ENCODE peak calls at places on chromosomes 13 and 19, in four cellular contexts. W, Q, U and F are unnamed samples.

GRCh38 chr13:53460776-53461175 is 432.2 kb downstream of the OLFM4 start:
- DNase-seq in W (no peak), Q (no peak), U (no peak), F (no peak)

GRCh38 chr13:36601186-36601585 is 72.6 kb upstream of the SERTM1 start:
- DNase-seq in W (no peak), Q (no peak), U (no peak), F (no peak)

GRCh38 chr19:50959731-50960500 is 7.1 kb upstream of the KLK5 start:
- DNase-seq in W (no peak), Q (no peak), U (no peak), F (no peak)

GRCh38 chr19:29943615-29944014 is 1.6 kb downstream of the URI1 start:
- DNase-seq in W (no peak), Q (no peak), U (no peak), F (no peak)

GRCh38 chr13:41492432-41493267 is 35.3 kb downstream of the RGCC start:
- DNase-seq in W (no peak), Q (no peak), U (no peak), F (no peak)

GRCh38 chr19:7272856-7273578 is 21.2 kb downstream of the INSR start:
- DNase-seq in W (no peak), Q (no peak), U (no peak), F (no peak)

GRCh38 chr13:77386880-77387606 is 60.1 kb upstream of the MYCBP2 start:
- DNase-seq in W (no peak), Q (peak; percentile 19), U (no peak), F (no peak)

GRCh38 chr19:2922987-2923386 is 21.8 kb downstream of the ZNF77 start:
- DNase-seq in W (no peak), Q (no peak), U (no peak), F (no peak)

GRCh38 chr13:44362394-44363040 is 11.1 kb upstream of the SERP2 start:
- DNase-seq in W (no peak), Q (no peak), U (no peak), F (no peak)

GRCh38 chr19:15249560-15249874 is 17.3 kb upstream of the EPHX3 start:
- DNase-seq in W (no peak), Q (no peak), U (no peak), F (no peak)

GRCh38 chr19:15248648-15249559 is 16.7 kb upstream of the EPHX3 start:
- DNase-seq in W (peak; percentile 84), Q (peak; percentile 64), U (peak; percentile 89), F (peak; percentile 89)

GRCh38 chr19:15246198-15246481 is 13.9 kb upstream of the EPHX3 start:
- DNase-seq in W (no peak), Q (no peak), U (no peak), F (no peak)

GRCh38 chr19:15247107-15248014 is 15.1 kb upstream of the EPHX3 start:
- DNase-seq in W (no peak), Q (no peak), U (no peak), F (no peak)

GRCh38 chr19:15248106-15248505 is 15.9 kb upstream of the EPHX3 start:
- DNase-seq in W (peak; percentile 42), Q (no peak), U (no peak), F (no peak)
- H3K36me3 ChIP-seq in W (no peaks in the 10 kb centered on the region), Q (peaks cover 7% of the 10 kb centered on the region), U (no peaks in the 10 kb centered on the region), F (peaks cover 51% of the 10 kb centered on the region)

DNA sequence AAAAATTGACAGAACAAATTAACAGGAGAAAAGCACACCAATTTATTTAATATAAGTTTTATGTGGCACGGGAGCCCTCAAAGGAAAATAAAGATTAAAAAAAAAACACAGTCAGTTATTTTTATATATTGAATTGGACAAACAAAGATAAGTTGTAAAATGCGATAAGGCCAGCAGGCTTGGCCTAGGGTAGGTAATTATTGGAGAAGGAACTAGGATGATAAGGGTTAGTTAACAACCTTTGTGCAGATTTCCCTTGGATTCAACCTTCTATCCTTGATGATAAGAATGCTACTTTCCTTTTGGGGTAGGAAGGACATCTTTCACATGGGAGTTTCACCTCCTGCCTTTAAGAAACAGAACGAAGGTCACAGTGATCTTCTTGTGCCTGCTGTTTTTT is 252.8 kb downstream of the SHISA2 start:
- DNase-seq in W (no peak), Q (no peak), U (no peak), F (no peak)
- H3K9me3 ChIP-seq in W (no peaks in the 10 kb centered on the region), Q (no peaks in the 10 kb centered on the region), U (no peaks in the 10 kb centered on the region), F (no peaks in the 10 kb centered on the region)

GRCh38 chr19:35302446-35302845 is 10.5 kb downstream of the MAG start:
- DNase-seq in W (no peak), Q (no peak), U (no peak), F (no peak)

GRCh38 chr19:35303357-35303915 is 11.5 kb downstream of the MAG start:
- DNase-seq in W (no peak), Q (no peak), U (no peak), F (no peak)

GRCh38 chr19:35304036-35304435 is 12.1 kb downstream of the MAG start:
- DNase-seq in W (no peak), Q (no peak), U (no peak), F (no peak)

GRCh38 chr19:35306473-35307246 is 14.7 kb downstream of the MAG start:
- DNase-seq in W (no peak), Q (no peak), U (no peak), F (no peak)

DNA sequence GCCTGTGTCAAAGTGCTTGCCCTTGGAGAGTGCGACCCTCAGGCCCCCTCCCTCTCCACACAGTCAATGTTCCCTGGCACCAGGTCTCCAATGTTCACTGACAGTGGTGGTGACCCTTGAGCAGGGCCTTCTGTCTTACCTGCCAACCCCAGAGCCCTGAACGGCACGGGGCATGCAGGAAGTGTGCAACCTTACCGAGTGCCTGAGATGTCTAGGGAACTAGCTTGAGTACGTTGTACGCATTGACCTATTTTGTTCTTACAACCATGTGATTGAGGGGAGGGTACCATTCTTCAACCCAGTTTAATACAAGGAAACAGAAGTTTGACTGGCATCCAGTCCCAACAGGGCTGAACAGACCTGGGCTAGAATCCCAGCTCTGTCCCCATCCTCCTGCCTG is 13.2 kb downstream of the MAG start:
- DNase-seq in W (no peak), Q (no peak), U (no peak), F (no peak)
- H3K4me1 ChIP-seq in W (no peaks in the 10 kb centered on the region), Q (no peaks in the 10 kb centered on the region), U (no peaks in the 10 kb centered on the region), F (no peaks in the 10 kb centered on the region)

DNA sequence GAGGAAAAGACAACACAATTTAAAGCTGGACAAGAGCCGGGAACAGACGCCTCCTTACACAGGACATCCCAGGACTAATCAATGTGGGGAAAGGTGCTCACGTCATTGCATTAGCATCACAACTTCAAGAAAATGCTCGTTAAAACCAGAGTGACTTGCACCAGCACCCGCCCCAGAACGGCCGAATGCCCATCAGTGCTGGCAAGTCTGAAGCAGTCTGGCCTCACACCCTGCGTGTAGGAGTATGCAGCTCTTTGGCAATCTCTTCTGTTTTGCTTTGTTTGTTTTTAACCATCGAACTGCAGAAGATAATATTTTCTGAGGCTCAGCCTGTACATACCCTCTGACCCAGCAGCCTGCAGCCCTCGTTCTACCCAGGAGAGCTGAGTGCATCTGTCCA is 44.8 kb upstream of the LDLR start:
- DNase-seq in W (peak; percentile 44), Q (no peak), U (no peak), F (no peak)
- H3K36me3 ChIP-seq in W (no peaks in the 10 kb centered on the region), Q (peaks cover 17% of the 10 kb centered on the region), U (peaks cover 6% of the 10 kb centered on the region), F (peaks cover 63% of the 10 kb centered on the region)

DNA sequence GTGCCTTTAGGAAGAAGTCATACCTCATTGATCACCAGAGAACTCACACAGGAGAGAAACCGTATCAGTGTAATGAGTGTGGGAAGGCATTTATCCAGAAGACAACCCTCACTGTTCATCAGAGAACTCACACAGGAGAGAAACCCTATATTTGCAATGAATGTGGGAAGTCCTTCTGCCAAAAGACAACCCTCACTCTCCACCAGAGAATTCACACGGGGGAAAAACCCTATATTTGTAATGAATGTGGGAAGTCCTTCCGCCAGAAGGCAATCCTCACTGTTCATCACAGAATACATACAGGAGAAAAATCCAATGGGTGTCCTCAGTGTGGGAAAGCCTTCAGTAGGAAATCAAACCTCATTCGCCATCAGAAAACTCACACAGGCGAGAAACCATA is 21.9 kb downstream of the ZNF382 start:
- DNase-seq in W (no peak), Q (no peak), U (no peak), F (no peak)
- H3K9me3 ChIP-seq in W (peaks cover 69% of the 10 kb centered on the region), Q (peaks cover 97% of the 10 kb centered on the region), U (peaks cover 82% of the 10 kb centered on the region), F (peaks cover 100% of the 10 kb centered on the region)